ENCODE peak calls at places on chromosomes 2 and 18, in four cellular contexts. W, J, E and Y are unnamed samples.
A peak's percentile ranks its signal among the peaks of the same experiment; 100 is the strongest.

GRCh38 chr2:85409719-85410583 is at the start of gene CAPG:
- DNase-seq in J (no peak), E (no peak), W (peak; percentile 93), Y (no peak)

GRCh38 chr18:6484659-6485058 is 69.9 kb upstream of the L3MBTL4 start:
- DNase-seq in E (no peak), W (no peak), J (no peak), Y (no peak)

GRCh38 chr2:9288233-9288632 is 81.6 kb downstream of the ASAP2 start:
- DNase-seq in J (no peak), E (peak; percentile 73), W (no peak), Y (peak; percentile 36)

GRCh38 chr2:98445708-98446577 is 1.3 kb downstream of the INPP4A start:
- DNase-seq in E (no peak), J (no peak), W (no peak), Y (no peak)

GRCh38 chr2:120854766-120855530 is 119.3 kb downstream of the GLI2 start:
- DNase-seq in W (no peak), J (peak; percentile 24), E (no peak), Y (no peak)

GRCh38 chr2:68812256-68812655 is 58.9 kb downstream of the BMP10 start:
- DNase-seq in W (no peak), E (no peak), J (peak; percentile 50), Y (no peak)

GRCh38 chr18:34978953-34979608 is 62.1 kb upstream of the MAPRE2 start:
- DNase-seq in E (peak; percentile 88), J (peak; percentile 65), W (peak; percentile 77), Y (peak; percentile 73)

GRCh38 chr2:110994250-110994961 is 126.3 kb upstream of the BCL2L11 start:
- DNase-seq in W (no peak), E (no peak), J (no peak), Y (no peak)

GRCh38 chr2:215332876-215333600 is 21.2 kb downstream of the ATIC start:
- DNase-seq in E (no peak), W (no peak), J (no peak), Y (no peak)

GRCh38 chr2:21288732-21289506 is 165.2 kb downstream of the TDRD15 start:
- DNase-seq in J (no peak), E (no peak), W (no peak), Y (no peak)
- TF ChIP-seq CTCF in J (no peak), E (no peak), W (no peak), Y (no peak)

DNA sequence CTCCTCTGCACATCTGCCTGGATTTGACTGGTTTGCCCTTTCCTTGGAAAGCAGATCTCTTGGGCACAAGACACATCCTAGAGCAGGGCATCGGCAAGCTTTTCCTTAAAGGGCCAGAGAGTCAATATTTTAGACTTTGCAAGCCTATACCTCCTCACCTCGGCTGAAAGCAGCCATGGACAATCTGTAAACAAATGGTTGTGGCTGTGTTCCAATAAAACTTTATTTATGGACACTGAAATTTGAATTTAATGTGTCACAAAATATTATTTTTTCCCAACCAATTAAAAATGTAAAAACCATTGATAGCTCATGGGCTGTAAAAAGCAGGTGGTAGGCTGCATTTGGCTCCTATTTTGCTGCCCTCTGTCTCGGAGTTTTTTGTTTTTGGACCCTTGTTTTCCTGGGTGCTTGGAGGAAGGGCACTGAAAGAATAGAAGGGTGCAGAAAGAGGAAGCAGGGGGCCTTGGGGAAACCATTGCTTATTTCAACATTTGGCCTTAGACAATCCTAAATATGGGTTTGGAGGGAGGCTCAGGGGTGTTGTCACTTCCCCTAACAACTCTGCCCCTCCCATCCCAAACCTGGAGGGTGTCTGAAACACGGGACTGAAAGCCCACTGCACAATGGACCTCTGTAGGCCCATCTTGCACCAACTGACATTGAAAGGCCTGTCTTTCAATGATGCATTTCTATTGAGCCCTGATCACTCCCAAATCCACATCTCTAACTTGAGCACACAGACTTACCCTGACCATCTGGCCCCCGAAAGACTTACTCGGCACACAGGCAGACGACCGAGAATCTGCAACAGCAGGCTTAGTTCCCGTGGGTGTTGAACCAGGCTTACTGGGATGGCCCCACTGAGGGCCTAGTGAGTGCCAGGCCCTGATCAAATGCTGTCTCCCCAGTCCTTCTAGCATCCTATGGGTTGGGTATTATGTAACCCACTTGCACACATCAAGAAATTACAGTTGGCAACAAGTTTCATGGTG is 7.1 kb upstream of the ZFP36L2 start:
- DNase-seq in J (no peak), E (no peak), W (no peak), Y (no peak)
- TF ChIP-seq CTCF in J (no peak), E (no peak), W (no peak), Y (no peak)

DNA sequence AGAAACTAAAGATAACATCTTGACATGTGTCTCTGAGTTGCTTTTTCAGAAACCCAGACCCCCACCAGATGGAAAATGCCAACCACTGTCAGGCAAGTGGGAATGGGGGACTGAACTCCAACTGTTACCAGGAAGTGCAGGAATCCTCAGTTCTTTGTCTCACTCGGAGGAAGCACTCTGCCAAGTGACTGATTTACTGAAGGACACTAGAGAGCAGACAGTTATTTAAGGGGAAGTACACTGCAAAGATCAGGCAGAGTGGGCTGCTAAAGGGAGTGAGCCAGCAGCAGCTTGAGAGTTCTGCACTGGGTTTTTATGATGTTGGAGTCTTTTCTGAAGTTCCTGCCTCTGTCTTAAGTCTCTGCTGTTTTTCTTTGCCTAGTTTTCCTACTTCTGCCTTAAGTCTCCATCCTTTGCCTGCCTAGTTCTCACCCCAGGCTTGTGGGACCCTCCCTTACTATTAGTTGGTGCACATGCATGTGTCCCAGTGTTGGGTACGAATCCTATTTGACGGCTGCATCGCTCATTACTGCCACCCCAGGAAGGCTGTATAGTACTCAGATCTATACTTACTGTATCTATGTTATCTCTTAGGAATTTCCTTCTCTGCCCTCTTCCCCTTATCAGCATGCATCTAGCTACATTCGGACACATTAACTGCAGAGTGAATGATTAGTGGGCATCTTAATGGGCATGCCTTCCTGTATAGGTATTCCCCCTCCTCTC is 97.1 kb downstream of the TEX51 start:
- DNase-seq in J (no peak), W (no peak), E (no peak), Y (no peak)
- TF ChIP-seq CTCF in J (no peak), W (no peak), E (no peak), Y (no peak)

DNA sequence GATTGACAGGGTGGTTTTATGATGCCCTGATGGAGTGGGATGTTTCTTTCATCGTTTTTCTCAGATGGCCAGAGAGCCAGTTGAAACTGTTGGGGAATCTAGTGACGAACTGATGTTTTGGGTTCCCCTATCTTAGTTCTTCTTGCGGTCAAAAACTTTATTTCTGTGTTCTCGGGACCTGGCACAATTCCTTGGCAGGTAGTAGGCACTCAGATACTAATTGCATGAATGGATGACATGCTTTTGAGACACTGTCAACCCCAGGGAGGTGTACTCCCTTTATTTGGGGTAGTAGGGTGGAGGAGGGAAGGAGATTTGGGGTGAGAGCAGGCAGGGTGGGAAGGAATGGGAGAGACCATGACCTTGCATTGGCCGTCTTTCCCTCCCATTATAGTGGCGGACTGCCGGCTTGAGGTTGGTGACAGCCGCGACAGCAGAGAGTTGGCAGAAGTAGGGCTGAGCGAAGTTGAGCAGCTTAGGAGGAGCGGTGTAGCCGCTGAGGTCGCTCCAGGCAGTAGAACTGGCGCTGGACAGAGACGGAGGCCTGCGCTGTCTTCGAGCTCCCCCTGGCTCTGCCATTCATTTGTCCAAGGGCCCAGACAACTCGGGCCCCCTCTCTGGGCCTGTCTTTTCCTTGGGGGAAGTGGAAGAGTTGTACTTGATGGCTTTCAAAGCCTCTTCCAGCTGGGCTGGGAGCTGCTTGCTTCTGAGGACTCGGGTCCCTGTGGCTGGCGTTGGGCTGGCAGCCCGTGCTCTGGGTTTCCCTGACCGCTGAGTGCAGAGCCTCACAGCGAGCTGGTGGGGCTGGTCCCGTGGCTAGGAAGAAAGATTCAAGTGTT is 2.6 kb downstream of the TET3 start:
- DNase-seq in E (no peak), W (peak; percentile 81), J (peak; percentile 64), Y (no peak)
- TF ChIP-seq CTCF in E (peak; percentile 51), W (peak; percentile 28), J (no peak), Y (peak; percentile 14)

GRCh38 chr2:24122-24521 is 22.2 kb downstream of the FAM110C start:
- DNase-seq in W (no peak), J (no peak), E (no peak), Y (no peak)

GRCh38 chr2:19508-19907 is 26.8 kb downstream of the FAM110C start:
- DNase-seq in E (no peak), W (no peak), J (no peak), Y (no peak)

GRCh38 chr2:23283-23682 is 23.0 kb downstream of the FAM110C start:
- DNase-seq in E (no peak), J (no peak), W (no peak), Y (no peak)

DNA sequence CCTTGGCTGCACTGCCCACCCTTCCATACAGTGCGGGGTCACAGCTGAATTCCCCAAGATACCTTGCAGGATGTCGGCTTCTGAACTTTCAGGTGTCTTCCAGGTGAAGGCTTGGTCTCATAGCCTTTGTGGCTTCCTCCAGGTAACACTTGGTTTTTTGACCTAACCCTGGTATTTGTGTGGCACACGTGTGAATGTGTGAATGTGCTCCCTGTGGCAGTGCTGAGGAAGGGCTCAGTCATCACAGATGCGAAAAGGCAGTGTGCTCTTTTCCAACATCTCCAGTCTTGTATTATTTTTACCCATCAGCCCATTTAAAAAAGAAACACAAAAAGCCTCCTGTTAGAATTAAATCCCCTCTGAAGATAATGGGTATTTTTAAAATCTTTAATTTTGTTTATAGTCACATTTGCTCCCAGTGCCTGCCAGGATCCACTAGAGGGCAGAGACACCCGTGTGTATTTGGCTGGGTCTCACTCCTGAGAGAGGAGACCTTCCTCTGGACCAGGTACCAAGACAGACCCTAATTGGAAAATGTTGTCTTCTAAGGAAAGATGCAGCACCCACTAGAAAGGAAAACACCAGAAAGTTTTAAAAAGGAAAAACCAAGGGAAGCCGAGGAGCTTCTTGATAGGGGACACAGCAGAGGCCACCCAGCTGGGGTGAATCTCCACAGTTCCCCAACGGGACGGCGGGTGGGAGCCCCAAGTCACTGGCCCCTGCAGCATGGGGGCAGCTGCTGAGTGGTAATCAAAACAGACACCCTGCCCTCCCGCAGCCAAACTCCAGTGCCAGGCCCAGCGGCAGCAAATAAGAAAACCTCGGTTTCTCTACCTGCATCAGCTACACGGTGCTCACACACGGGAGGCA is 27.7 kb downstream of the FAM110C start:
- DNase-seq in W (peak; percentile 68), J (no peak), E (no peak), Y (no peak)
- TF ChIP-seq CTCF in W (peak; percentile 38), J (peak; percentile 24), E (peak; percentile 47), Y (peak; percentile 31)

DNA sequence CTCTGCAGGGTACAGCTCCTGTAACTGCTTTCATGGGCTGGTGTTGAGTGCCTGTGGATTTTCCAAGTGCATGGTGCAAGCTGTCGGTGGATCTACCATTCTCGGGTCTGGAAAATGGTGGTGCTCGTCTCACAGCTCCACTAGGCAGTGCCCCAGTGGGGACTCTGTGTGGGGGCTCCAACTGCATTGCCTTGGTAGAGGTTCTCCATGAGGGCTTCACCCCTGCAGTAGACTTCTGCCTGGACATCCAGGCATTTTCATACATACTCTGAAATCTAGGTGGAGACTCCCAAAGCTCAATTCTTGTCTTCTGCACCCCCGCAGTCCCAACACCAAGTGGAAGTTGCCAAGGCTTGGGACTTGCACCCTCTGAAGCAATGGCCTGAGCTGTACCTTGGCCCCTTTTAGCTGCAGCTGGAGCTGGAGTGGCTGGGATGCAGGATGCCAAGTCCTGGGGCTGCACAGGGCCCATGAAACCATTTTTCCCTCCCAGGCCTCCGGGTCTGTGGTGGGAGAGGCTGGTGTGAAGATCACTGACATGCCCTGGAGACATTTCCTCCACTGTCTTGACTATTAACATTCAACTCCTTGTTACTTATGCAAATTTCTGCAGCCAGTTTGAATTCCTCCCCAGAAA is 41.6 kb downstream of the EDAR start:
- DNase-seq in E (no peak), J (no peak), W (no peak), Y (no peak)
- TF ChIP-seq CTCF in E (no peak), J (no peak), W (no peak), Y (no peak)

GRCh38 chr2:44943693-44944101 is 2.2 kb downstream of the SIX3 start:
- DNase-seq in W (no peak), J (no peak), E (no peak), Y (no peak)
- TF ChIP-seq CTCF in W (no peak), J (no peak), E (no peak), Y (no peak)

GRCh38 chr2:126858991-126859390 is 39.7 kb upstream of the TEX51 start:
- DNase-seq in J (no peak), E (no peak), W (peak; percentile 26), Y (no peak)
- TF ChIP-seq CTCF in J (no peak), E (no peak), W (no peak), Y (no peak)